ENCODE peak calls at places on chromosomes 7 and 10, in seven cellular contexts. One of them, this sample, is unnamed.

GRCh38 chr10:34178196-34178595 is 636.9 kb downstream of the PARD3 start:
- DNase-seq in OCI-LY7: no peak
- DNase-seq in kidney epithelial cell: no peak
- DNase-seq in mammary epithelial cell: no peak
- DNase-seq in cardiac fibroblast: no peak
- DNase-seq in fibroblast of lung: no peak
- DNase-seq in tibial nerve: no peak
- DNase-seq in this sample: no peak

GRCh38 chr7:70356324-70356797 is 758.1 kb downstream of the AUTS2 start:
- DNase-seq in mammary epithelial cell: no peak
- DNase-seq in kidney epithelial cell: no peak
- DNase-seq in OCI-LY7: no peak
- DNase-seq in tibial nerve: no peak
- DNase-seq in fibroblast of lung: no peak
- DNase-seq in cardiac fibroblast: no peak
- DNase-seq in this sample: no peak

GRCh38 chr7:48718731-48719387 is 205.5 kb upstream of the CDC14C start:
- DNase-seq in kidney epithelial cell: no peak
- DNase-seq in fibroblast of lung: no peak
- DNase-seq in tibial nerve: no peak
- DNase-seq in OCI-LY7: no peak
- DNase-seq in cardiac fibroblast: no peak
- DNase-seq in mammary epithelial cell: peak
- DNase-seq in this sample: no peak

GRCh38 chr10:14820010-14820774 is 17.6 kb downstream of the CDNF start:
- DNase-seq in OCI-LY7: no peak
- DNase-seq in fibroblast of lung: peak
- DNase-seq in cardiac fibroblast: peak
- DNase-seq in kidney epithelial cell: peak
- DNase-seq in tibial nerve: no peak
- DNase-seq in mammary epithelial cell: peak
- DNase-seq in this sample: peak

GRCh38 chr7:84372712-84373111 is 178.1 kb upstream of the SEMA3A start:
- DNase-seq in kidney epithelial cell: no peak
- DNase-seq in tibial nerve: no peak
- DNase-seq in fibroblast of lung: peak
- DNase-seq in mammary epithelial cell: no peak
- DNase-seq in cardiac fibroblast: peak
- DNase-seq in OCI-LY7: no peak
- DNase-seq in this sample: peak

GRCh38 chr7:93231264-93231663 is 902 bp upstream of the VPS50 start:
- DNase-seq in tibial nerve: no peak
- DNase-seq in OCI-LY7: no peak
- DNase-seq in mammary epithelial cell: peak
- DNase-seq in kidney epithelial cell: no peak
- DNase-seq in fibroblast of lung: no peak
- DNase-seq in cardiac fibroblast: no peak
- DNase-seq in this sample: peak

GRCh38 chr10:97063983-97064837 is 121.5 kb downstream of the SLIT1 start:
- DNase-seq in kidney epithelial cell: no peak
- DNase-seq in OCI-LY7: no peak
- DNase-seq in mammary epithelial cell: no peak
- DNase-seq in tibial nerve: no peak
- DNase-seq in fibroblast of lung: no peak
- DNase-seq in cardiac fibroblast: no peak
- DNase-seq in this sample: no peak

GRCh38 chr7:100008525-100008924 is 6.9 kb upstream of the ZKSCAN1 start:
- DNase-seq in OCI-LY7: no peak
- DNase-seq in tibial nerve: no peak
- DNase-seq in cardiac fibroblast: no peak
- DNase-seq in fibroblast of lung: no peak
- DNase-seq in mammary epithelial cell: no peak
- DNase-seq in kidney epithelial cell: no peak
- DNase-seq in this sample: no peak

GRCh38 chr10:114970515-114970914 is 32.5 kb downstream of the TRUB1 start:
- DNase-seq in kidney epithelial cell: no peak
- DNase-seq in tibial nerve: no peak
- DNase-seq in cardiac fibroblast: no peak
- DNase-seq in OCI-LY7: peak
- DNase-seq in mammary epithelial cell: no peak
- DNase-seq in fibroblast of lung: no peak
- DNase-seq in this sample: no peak

GRCh38 chr10:25257646-25258045 is 82.8 kb downstream of the GPR158 start:
- DNase-seq in kidney epithelial cell: no peak
- DNase-seq in mammary epithelial cell: no peak
- DNase-seq in OCI-LY7: no peak
- DNase-seq in tibial nerve: no peak
- DNase-seq in cardiac fibroblast: no peak
- DNase-seq in fibroblast of lung: no peak
- DNase-seq in this sample: no peak

GRCh38 chr7:144384555-144385245 is 18.8 kb downstream of the NOBOX start:
- DNase-seq in OCI-LY7: no peak
- DNase-seq in mammary epithelial cell: peak
- DNase-seq in kidney epithelial cell: peak
- DNase-seq in tibial nerve: no peak
- DNase-seq in cardiac fibroblast: peak
- DNase-seq in fibroblast of lung: no peak
- DNase-seq in this sample: peak

GRCh38 chr7:26100940-26101339 is 51.1 kb upstream of the NFE2L3 start:
- DNase-seq in cardiac fibroblast: no peak
- DNase-seq in kidney epithelial cell: no peak
- DNase-seq in OCI-LY7: peak
- DNase-seq in tibial nerve: no peak
- DNase-seq in fibroblast of lung: no peak
- DNase-seq in mammary epithelial cell: no peak
- DNase-seq in this sample: no peak

GRCh38 chr7:83655951-83656556 is 7.1 kb upstream of the SEMA3E start:
- DNase-seq in OCI-LY7: peak
- DNase-seq in cardiac fibroblast: peak
- DNase-seq in kidney epithelial cell: peak
- DNase-seq in tibial nerve: no peak
- DNase-seq in mammary epithelial cell: peak
- DNase-seq in fibroblast of lung: peak
- DNase-seq in this sample: peak

GRCh38 chr10:98357208-98357836 is 57.7 kb downstream of the PYROXD2 start:
- DNase-seq in fibroblast of lung: peak
- DNase-seq in OCI-LY7: no peak
- DNase-seq in mammary epithelial cell: no peak
- DNase-seq in tibial nerve: no peak
- DNase-seq in cardiac fibroblast: peak
- DNase-seq in kidney epithelial cell: no peak
- DNase-seq in this sample: peak

GRCh38 chr7:68176974-68177373 is 1180.3 kb downstream of the TYW1 start:
- DNase-seq in kidney epithelial cell: no peak
- DNase-seq in OCI-LY7: peak
- DNase-seq in mammary epithelial cell: peak
- DNase-seq in fibroblast of lung: peak
- DNase-seq in cardiac fibroblast: peak
- DNase-seq in tibial nerve: peak
- DNase-seq in this sample: peak

GRCh38 chr10:97888641-97889262 is 39.1 kb downstream of the GOLGA7B start:
- DNase-seq in tibial nerve: no peak
- DNase-seq in mammary epithelial cell: peak
- DNase-seq in fibroblast of lung: peak
- DNase-seq in cardiac fibroblast: peak
- DNase-seq in kidney epithelial cell: peak
- DNase-seq in OCI-LY7: no peak
- DNase-seq in this sample: peak

GRCh38 chr7:159097661-159098423 is 46.8 kb downstream of the VIPR2 start:
- DNase-seq in mammary epithelial cell: no peak
- DNase-seq in tibial nerve: no peak
- DNase-seq in cardiac fibroblast: no peak
- DNase-seq in fibroblast of lung: no peak
- DNase-seq in kidney epithelial cell: no peak
- DNase-seq in OCI-LY7: no peak
- DNase-seq in this sample: no peak

GRCh38 chr10:23075672-23076071 is 19.7 kb upstream of the MSRB2 start:
- DNase-seq in OCI-LY7: no peak
- DNase-seq in fibroblast of lung: no peak
- DNase-seq in mammary epithelial cell: no peak
- DNase-seq in kidney epithelial cell: no peak
- DNase-seq in tibial nerve: no peak
- DNase-seq in cardiac fibroblast: peak
- DNase-seq in this sample: no peak

GRCh38 chr7:41705109-41705871 is 2.4 kb upstream of the INHBA start:
- DNase-seq in fibroblast of lung: peak
- DNase-seq in tibial nerve: peak
- DNase-seq in cardiac fibroblast: peak
- DNase-seq in mammary epithelial cell: peak
- DNase-seq in kidney epithelial cell: peak
- DNase-seq in OCI-LY7: peak
- DNase-seq in this sample: peak

GRCh38 chr7:5691536-5692090 is 89.8 kb downstream of the RNF216 start:
- DNase-seq in fibroblast of lung: no peak
- DNase-seq in OCI-LY7: no peak
- DNase-seq in kidney epithelial cell: no peak
- DNase-seq in cardiac fibroblast: peak
- DNase-seq in tibial nerve: no peak
- DNase-seq in mammary epithelial cell: no peak
- DNase-seq in this sample: peak

GRCh38 chr7:114405427-114405826 is 9.2 kb upstream of the FOXP2 start:
- DNase-seq in cardiac fibroblast: no peak
- DNase-seq in OCI-LY7: no peak
- DNase-seq in kidney epithelial cell: no peak
- DNase-seq in fibroblast of lung: peak
- DNase-seq in mammary epithelial cell: peak
- DNase-seq in tibial nerve: no peak
- DNase-seq in this sample: peak

GRCh38 chr10:77555591-77556212 is 81.9 kb downstream of the KCNMA1 start:
- DNase-seq in OCI-LY7: no peak
- DNase-seq in kidney epithelial cell: no peak
- DNase-seq in cardiac fibroblast: peak
- DNase-seq in fibroblast of lung: peak
- DNase-seq in mammary epithelial cell: no peak
- DNase-seq in tibial nerve: no peak
- DNase-seq in this sample: peak

GRCh38 chr10:4262449-4262848 is 477.4 kb upstream of the KLF6 start:
- DNase-seq in tibial nerve: no peak
- DNase-seq in cardiac fibroblast: no peak
- DNase-seq in fibroblast of lung: no peak
- DNase-seq in kidney epithelial cell: no peak
- DNase-seq in OCI-LY7: no peak
- DNase-seq in mammary epithelial cell: no peak
- DNase-seq in this sample: no peak

GRCh38 chr10:4265964-4266363 is 481.0 kb upstream of the KLF6 start:
- DNase-seq in tibial nerve: no peak
- DNase-seq in cardiac fibroblast: no peak
- DNase-seq in fibroblast of lung: no peak
- DNase-seq in OCI-LY7: no peak
- DNase-seq in kidney epithelial cell: no peak
- DNase-seq in mammary epithelial cell: no peak
- DNase-seq in this sample: no peak

GRCh38 chr10:4264466-4264865 is 479.5 kb upstream of the KLF6 start:
- DNase-seq in cardiac fibroblast: no peak
- DNase-seq in tibial nerve: no peak
- DNase-seq in fibroblast of lung: no peak
- DNase-seq in OCI-LY7: no peak
- DNase-seq in mammary epithelial cell: no peak
- DNase-seq in kidney epithelial cell: no peak
- DNase-seq in this sample: no peak

GRCh38 chr10:4262870-4263269 is 477.9 kb upstream of the KLF6 start:
- DNase-seq in cardiac fibroblast: no peak
- DNase-seq in OCI-LY7: no peak
- DNase-seq in fibroblast of lung: no peak
- DNase-seq in kidney epithelial cell: no peak
- DNase-seq in mammary epithelial cell: no peak
- DNase-seq in tibial nerve: no peak
- DNase-seq in this sample: no peak

GRCh38 chr10:4263281-4263921 is 478.4 kb upstream of the KLF6 start:
- DNase-seq in kidney epithelial cell: no peak
- DNase-seq in OCI-LY7: no peak
- DNase-seq in fibroblast of lung: peak
- DNase-seq in tibial nerve: no peak
- DNase-seq in mammary epithelial cell: no peak
- DNase-seq in cardiac fibroblast: no peak
- DNase-seq in this sample: no peak
- H3K4me3 ChIP-seq in kidney epithelial cell: no peak
- H3K4me3 ChIP-seq in OCI-LY7: no peak
- H3K4me3 ChIP-seq in fibroblast of lung: no peak
- H3K4me3 ChIP-seq in tibial nerve: no peak
- H3K4me3 ChIP-seq in mammary epithelial cell: no peak
- H3K4me3 ChIP-seq in cardiac fibroblast: no peak
- H3K4me3 ChIP-seq in this sample: no peak

GRCh38 chr7:30702200-30702599 is 19.9 kb upstream of the CRHR2 start:
- DNase-seq in cardiac fibroblast: no peak
- DNase-seq in tibial nerve: no peak
- DNase-seq in mammary epithelial cell: no peak
- DNase-seq in fibroblast of lung: no peak
- DNase-seq in OCI-LY7: peak
- DNase-seq in kidney epithelial cell: no peak
- DNase-seq in this sample: no peak
- TF ChIP-seq CTCF in cardiac fibroblast: peak
- TF ChIP-seq CTCF in tibial nerve: no peak
- TF ChIP-seq CTCF in mammary epithelial cell: peak
- TF ChIP-seq CTCF in fibroblast of lung: no peak
- TF ChIP-seq CTCF in OCI-LY7: peak
- TF ChIP-seq CTCF in kidney epithelial cell: peak
- TF ChIP-seq CTCF in this sample: peak

GRCh38 chr7:150362989-150363769 is 5.4 kb upstream of the REPIN1 start:
- DNase-seq in kidney epithelial cell: no peak
- DNase-seq in tibial nerve: no peak
- DNase-seq in OCI-LY7: no peak
- DNase-seq in fibroblast of lung: no peak
- DNase-seq in cardiac fibroblast: no peak
- DNase-seq in mammary epithelial cell: no peak
- DNase-seq in this sample: no peak
- H3K4me3 ChIP-seq in kidney epithelial cell: no peak
- H3K4me3 ChIP-seq in tibial nerve: no peak
- H3K4me3 ChIP-seq in OCI-LY7: no peak
- H3K4me3 ChIP-seq in fibroblast of lung: no peak
- H3K4me3 ChIP-seq in cardiac fibroblast: no peak
- H3K4me3 ChIP-seq in mammary epithelial cell: no peak
- H3K4me3 ChIP-seq in this sample: no peak

DNA sequence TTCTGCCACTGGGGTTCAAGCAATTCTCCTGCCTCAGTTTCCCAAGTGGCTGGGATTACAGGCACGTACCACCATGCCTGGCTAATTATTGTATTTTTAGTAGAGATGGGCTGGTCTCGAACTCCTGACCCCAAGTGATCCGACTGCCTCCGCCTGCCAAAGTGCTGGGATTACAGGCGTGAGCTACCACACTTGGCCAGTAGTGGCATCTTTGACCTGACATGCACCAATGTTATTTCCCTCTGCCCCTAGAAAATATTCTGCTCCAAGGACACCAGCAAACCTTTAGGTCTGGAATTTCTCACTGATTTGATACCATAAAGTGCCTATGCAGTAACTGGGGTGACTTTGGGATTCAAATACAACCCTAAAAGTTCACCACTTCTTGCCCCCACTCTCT is 179.4 kb downstream of the ARID5B start:
- DNase-seq in cardiac fibroblast: no peak
- DNase-seq in tibial nerve: no peak
- DNase-seq in mammary epithelial cell: no peak
- DNase-seq in fibroblast of lung: no peak
- DNase-seq in kidney epithelial cell: no peak
- DNase-seq in OCI-LY7: no peak
- DNase-seq in this sample: no peak
- TF ChIP-seq CTCF in cardiac fibroblast: no peak
- TF ChIP-seq CTCF in tibial nerve: no peak
- TF ChIP-seq CTCF in mammary epithelial cell: no peak
- TF ChIP-seq CTCF in fibroblast of lung: peak
- TF ChIP-seq CTCF in kidney epithelial cell: no peak
- TF ChIP-seq CTCF in OCI-LY7: peak
- TF ChIP-seq CTCF in this sample: no peak

GRCh38 chr10:87866575-87866974 is 3.1 kb downstream of the PTEN start:
- DNase-seq in fibroblast of lung: no peak
- DNase-seq in cardiac fibroblast: peak
- DNase-seq in OCI-LY7: no peak
- DNase-seq in mammary epithelial cell: peak
- DNase-seq in kidney epithelial cell: no peak
- DNase-seq in tibial nerve: no peak
- DNase-seq in this sample: no peak
- H3K4me3 ChIP-seq in fibroblast of lung: peak
- H3K4me3 ChIP-seq in cardiac fibroblast: peak
- H3K4me3 ChIP-seq in OCI-LY7: peak
- H3K4me3 ChIP-seq in mammary epithelial cell: peak
- H3K4me3 ChIP-seq in kidney epithelial cell: peak
- H3K4me3 ChIP-seq in tibial nerve: peak
- H3K4me3 ChIP-seq in this sample: peak

This sample was measured in fibroblast of pulmonary artery.